ENCODE peak calls at places on chromosome 22, in six cellular contexts. Z is fibroblast of lung, X is endothelial cell, C is AG09319, F is fibroblast of mammary gland, I is epithelial cell of proximal tubule. R is an unnamed sample.

GRCh38 chr22:45504703-45505341 is 2.1 kb downstream of the FBLN1 start:
- DNase-seq in Z (peak), F (no peak), C (no peak), X (peak), I (no peak), R (no peak)

GRCh38 chr22:45785458-45785857 is 113.8 kb downstream of the ATXN10 start:
- DNase-seq in I (peak), C (no peak), F (peak), Z (no peak), X (no peak), R (no peak)

GRCh38 chr22:25844601-25845000 is 102.6 kb downstream of the MYO18B start:
- DNase-seq in C (no peak), F (no peak), Z (no peak), I (no peak), X (no peak), R (peak)

GRCh38 chr22:45863981-45864751 is 112.8 kb downstream of the WNT7B start:
- DNase-seq in I (no peak), F (peak), Z (peak), C (no peak), X (peak), R (no peak)

GRCh38 chr22:50014655-50015401 is 2.3 kb upstream of the IL17REL start:
- DNase-seq in Z (no peak), I (no peak), F (no peak), C (no peak), X (peak), R (no peak)

GRCh38 chr22:31585161-31585859 is 76.7 kb downstream of the PISD start:
- DNase-seq in Z (peak), F (peak), X (no peak), I (no peak), C (peak), R (no peak)

GRCh38 chr22:32910358-32910757 is 108.9 kb downstream of the TIMP3 start:
- DNase-seq in I (no peak), X (no peak), F (no peak), Z (no peak), C (no peak), R (no peak)

GRCh38 chr22:49664891-49665290 is 162.8 kb downstream of the BRD1 start:
- DNase-seq in X (no peak), F (no peak), C (no peak), I (no peak), Z (no peak), R (no peak)

GRCh38 chr22:33030923-33031525 is 27.2 kb downstream of the SYN3 start:
- DNase-seq in Z (no peak), C (no peak), F (no peak), I (no peak), X (no peak), R (no peak)

GRCh38 chr22:48742556-48743343 is 1084.9 kb downstream of the BRD1 start:
- DNase-seq in Z (no peak), X (no peak), F (no peak), C (no peak), I (no peak), R (peak)

GRCh38 chr22:33465554-33465953 is 407.4 kb upstream of the SYN3 start:
- DNase-seq in Z (no peak), X (no peak), C (no peak), F (no peak), I (no peak), R (no peak)

GRCh38 chr22:36378080-36378788 is 9.5 kb downstream of the MYH9 start:
- DNase-seq in C (no peak), F (no peak), Z (no peak), I (no peak), X (no peak), R (no peak)

GRCh38 chr22:44026630-44027511 is 2.8 kb downstream of the PARVB start:
- DNase-seq in X (peak), Z (peak), I (no peak), F (peak), C (no peak), R (no peak)

GRCh38 chr22:48824673-48825651 is 1002.7 kb downstream of the BRD1 start:
- DNase-seq in F (no peak), X (no peak), Z (no peak), I (no peak), C (no peak), R (no peak)

GRCh38 chr22:27883656-27884350 is 35.3 kb downstream of the PITPNB start:
- DNase-seq in I (no peak), X (no peak), Z (no peak), C (no peak), F (no peak), R (no peak)

GRCh38 chr22:27892064-27892463 is 27.0 kb downstream of the PITPNB start:
- DNase-seq in X (no peak), F (no peak), C (no peak), I (no peak), Z (no peak), R (no peak)

GRCh38 chr22:27888310-27888709 is 30.7 kb downstream of the PITPNB start:
- DNase-seq in X (no peak), Z (no peak), F (no peak), I (no peak), C (no peak), R (no peak)

GRCh38 chr22:27885977-27886842 is 32.8 kb downstream of the PITPNB start:
- DNase-seq in C (peak), Z (peak), X (peak), F (peak), I (no peak), R (no peak)

GRCh38 chr22:27886843-27887151 is 32.3 kb downstream of the PITPNB start:
- DNase-seq in C (no peak), Z (no peak), F (no peak), I (no peak), X (no peak), R (no peak)
- TF ChIP-seq CTCF in C (no peak), Z (no peak), F (no peak), I (no peak), X (peak), R (no peak)

GRCh38 chr22:28915969-28916368 is 32.6 kb downstream of the ZNRF3 start:
- DNase-seq in Z (no peak), I (no peak), X (no peak), C (no peak), F (no peak), R (no peak)

GRCh38 chr22:28920757-28921584 is 37.6 kb downstream of the ZNRF3 start:
- DNase-seq in F (no peak), C (no peak), X (no peak), I (no peak), Z (no peak), R (no peak)

GRCh38 chr22:28921585-28921879 is 38.2 kb downstream of the ZNRF3 start:
- DNase-seq in X (no peak), Z (no peak), F (no peak), I (no peak), C (no peak), R (no peak)

GRCh38 chr22:28922540-28923244 is 39.3 kb downstream of the ZNRF3 start:
- DNase-seq in F (no peak), Z (no peak), C (no peak), I (no peak), X (no peak), R (no peak)

GRCh38 chr22:28917747-28918543 is 34.6 kb downstream of the ZNRF3 start:
- DNase-seq in Z (peak), I (peak), F (peak), X (peak), C (no peak), R (no peak)
- TF ChIP-seq CTCF in Z (no peak), I (no peak), F (no peak), X (no peak), C (no peak), R (no peak)

GRCh38 chr22:42912049-42912448 is 55.0 kb upstream of the ARFGAP3 start:
- DNase-seq in X (no peak), I (no peak), C (no peak), Z (no peak), F (peak), R (no peak)
- TF ChIP-seq CTCF in X (no peak), I (no peak), C (no peak), Z (no peak), F (no peak), R (no peak)

GRCh38 chr22:23774114-23774921 is 1.7 kb downstream of the MMP11 start:
- DNase-seq in I (no peak), X (no peak), F (no peak), C (no peak), Z (no peak), R (no peak)

GRCh38 chr22:23777776-23778575 is 5.3 kb downstream of the MMP11 start:
- DNase-seq in X (no peak), I (no peak), Z (no peak), F (no peak), C (no peak), R (no peak)

GRCh38 chr22:23774922-23775436 is 2.3 kb downstream of the MMP11 start:
- DNase-seq in F (peak), C (no peak), X (no peak), I (no peak), Z (peak), R (no peak)

GRCh38 chr22:23773247-23774113 is 831 bp downstream of the MMP11 start:
- DNase-seq in I (no peak), X (no peak), F (no peak), C (no peak), Z (no peak), R (no peak)

GRCh38 chr22:23775779-23776375 is 3.2 kb downstream of the MMP11 start:
- DNase-seq in I (no peak), Z (no peak), X (no peak), C (no peak), F (no peak), R (no peak)
- TF ChIP-seq CTCF in I (no peak), Z (no peak), X (no peak), C (no peak), F (no peak), R (peak)

GRCh38 chr22:19596680-19597398 is 72.6 kb upstream of the CLDN5 start:
- DNase-seq in Z (no peak), C (no peak), F (no peak), X (no peak), I (no peak), R (no peak)
- TF ChIP-seq CTCF in Z (no peak), C (no peak), F (no peak), X (no peak), I (no peak), R (no peak)

GRCh38 chr22:41263704-41264103 is 22.3 kb downstream of the RANGAP1 start:
- DNase-seq in F (no peak), X (no peak), Z (no peak), C (no peak), I (no peak), R (no peak)
- TF ChIP-seq CTCF in F (no peak), X (no peak), Z (no peak), C (no peak), I (no peak), R (no peak)

GRCh38 chr22:41598081-41598480 is 8.4 kb upstream of the PMM1 start:
- DNase-seq in I (no peak), X (no peak), F (peak), C (no peak), Z (peak), R (no peak)

GRCh38 chr22:41596776-41597634 is 7.4 kb upstream of the PMM1 start:
- DNase-seq in F (peak), C (no peak), X (peak), I (no peak), Z (peak), R (no peak)

GRCh38 chr22:41598891-41599635 is 9.4 kb upstream of the PMM1 start:
- DNase-seq in C (no peak), F (no peak), X (no peak), Z (no peak), I (no peak), R (no peak)

GRCh38 chr22:41595703-41596102 is 6.1 kb upstream of the PMM1 start:
- DNase-seq in X (no peak), C (no peak), I (no peak), F (no peak), Z (no peak), R (no peak)

DNA sequence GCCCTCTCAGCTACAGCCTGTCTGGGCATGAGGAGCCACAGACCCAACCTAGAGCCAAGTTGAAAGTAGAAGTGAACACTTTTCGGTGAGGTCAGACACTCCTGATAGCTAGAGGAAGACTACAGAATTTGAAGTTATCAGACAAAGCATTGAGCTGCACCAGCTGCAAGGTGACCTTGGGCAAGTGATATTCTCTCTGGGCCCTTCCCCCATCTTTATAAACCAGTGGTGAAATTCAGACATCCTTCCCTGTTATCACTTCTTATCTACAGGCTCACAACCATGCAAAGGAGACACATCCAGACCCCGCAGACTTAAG is 8.0 kb upstream of the PMM1 start:
- DNase-seq in Z (no peak), X (no peak), F (no peak), C (no peak), I (no peak), R (no peak)
- TF ChIP-seq CTCF in Z (no peak), X (no peak), F (no peak), C (no peak), I (no peak), R (no peak)

DNA sequence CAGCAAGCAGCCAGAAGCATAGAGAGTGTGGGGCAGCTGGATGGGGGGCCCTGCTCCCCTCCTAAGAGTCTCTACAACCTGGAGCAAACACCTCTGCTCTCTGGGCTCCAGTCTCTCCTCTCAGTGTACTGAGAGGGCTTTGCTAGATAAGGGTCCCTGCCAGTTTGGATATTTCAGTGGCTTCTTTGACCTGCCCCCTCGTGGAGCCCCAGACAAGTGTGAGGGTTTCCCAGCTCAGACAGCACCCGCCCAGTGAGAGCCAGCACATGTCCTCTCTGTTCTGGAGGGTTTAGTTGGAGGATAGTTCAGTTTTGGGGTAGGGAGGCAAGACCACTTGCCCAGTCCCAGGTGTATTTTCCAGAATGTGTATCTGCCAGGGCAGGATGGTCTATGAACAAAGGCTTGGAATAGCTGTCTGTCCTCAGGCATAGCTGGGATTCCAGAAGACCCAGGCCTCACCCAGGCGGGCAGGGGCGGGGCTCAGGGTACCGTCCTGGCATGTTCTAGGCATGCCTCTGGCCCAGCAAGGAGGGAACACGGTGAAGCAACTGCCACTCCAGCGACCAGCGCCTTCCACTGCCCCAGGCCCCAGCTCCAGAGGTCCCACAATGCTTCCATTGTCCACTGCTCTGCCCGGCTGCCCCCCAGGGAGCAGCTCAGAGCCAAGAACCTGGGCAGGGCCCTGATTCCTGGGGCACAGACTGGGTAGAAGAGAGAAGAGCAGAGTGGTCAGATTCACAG is 7.5 kb upstream of the MICALL1 start:
- DNase-seq in Z (no peak), F (no peak), C (no peak), I (no peak), X (no peak), R (no peak)
- TF ChIP-seq CTCF in Z (no peak), F (no peak), C (no peak), I (no peak), X (no peak), R (no peak)